ENCODE peak calls at places on chromosome 11, in four cellular contexts. One of them, this sample, is unnamed.

GRCh38 chr11:120801801-120802689 is 221.9 kb upstream of the TBCEL start:
- DNase-seq in ovary: peak; percentile 80
- DNase-seq in stomach: peak; percentile 68
- DNase-seq in lung: peak; percentile 59
- DNase-seq in this sample: peak; percentile 58

GRCh38 chr11:36311926-36312592 is 16.0 kb downstream of the PRR5L start:
- DNase-seq in lung: no peak
- DNase-seq in ovary: no peak
- DNase-seq in stomach: no peak
- DNase-seq in this sample: no peak

GRCh38 chr11:15989685-15990084 is 366.7 kb downstream of the SOX6 start:
- DNase-seq in lung: no peak
- DNase-seq in stomach: no peak
- DNase-seq in ovary: no peak
- DNase-seq in this sample: no peak

GRCh38 chr11:95501761-95502266 is 270.8 kb upstream of the SESN3 start:
- DNase-seq in ovary: no peak
- DNase-seq in stomach: no peak
- DNase-seq in lung: no peak
- DNase-seq in this sample: no peak

GRCh38 chr11:69371731-69372588 is 78.0 kb downstream of the MYEOV start:
- DNase-seq in ovary: peak; percentile 4
- DNase-seq in stomach: peak; percentile 19
- DNase-seq in lung: peak; percentile 23
- DNase-seq in this sample: peak; percentile 4

GRCh38 chr11:111982019-111982464 is 43.2 kb upstream of the DLAT start:
- DNase-seq in lung: peak; percentile 82
- DNase-seq in stomach: peak; percentile 88
- DNase-seq in ovary: peak; percentile 52
- DNase-seq in this sample: peak; percentile 39

GRCh38 chr11:71169328-71169727 is 83.0 kb downstream of the SHANK2 start:
- DNase-seq in stomach: no peak
- DNase-seq in ovary: no peak
- DNase-seq in lung: no peak
- DNase-seq in this sample: no peak

GRCh38 chr11:78577495-78577894 is 2.8 kb upstream of the NARS2 start:
- DNase-seq in stomach: no peak
- DNase-seq in ovary: no peak
- DNase-seq in lung: no peak
- DNase-seq in this sample: no peak

GRCh38 chr11:74011360-74012071 is 2.6 kb upstream of the UCP3 start:
- DNase-seq in lung: no peak
- DNase-seq in stomach: no peak
- DNase-seq in ovary: no peak
- DNase-seq in this sample: peak; percentile 34

GRCh38 chr11:34111722-34112270 is 6.4 kb downstream of the NAT10 start:
- DNase-seq in lung: no peak
- DNase-seq in stomach: no peak
- DNase-seq in ovary: no peak
- DNase-seq in this sample: no peak

GRCh38 chr11:88174627-88175003 is 628 bp downstream of the RAB38 start:
- DNase-seq in stomach: peak; percentile 73
- DNase-seq in lung: peak; percentile 67
- DNase-seq in ovary: peak; percentile 52
- DNase-seq in this sample: no peak

GRCh38 chr11:134361241-134361640 is 29.5 kb downstream of the GLB1L2 start:
- DNase-seq in ovary: no peak
- DNase-seq in stomach: no peak
- DNase-seq in lung: no peak
- DNase-seq in this sample: no peak

GRCh38 chr11:93515438-93515837 is 27.8 kb downstream of the SMCO4 start:
- DNase-seq in lung: no peak
- DNase-seq in ovary: no peak
- DNase-seq in stomach: no peak
- DNase-seq in this sample: no peak

GRCh38 chr11:124863137-124863825 is 2.0 kb upstream of the ROBO3 start:
- DNase-seq in lung: peak; percentile 62
- DNase-seq in ovary: peak; percentile 41
- DNase-seq in stomach: peak; percentile 56
- DNase-seq in this sample: no peak

GRCh38 chr11:43567396-43567975 is 113.1 kb upstream of the HSD17B12 start:
- DNase-seq in stomach: no peak
- DNase-seq in ovary: no peak
- DNase-seq in lung: no peak
- DNase-seq in this sample: no peak

GRCh38 chr11:77172666-77172982 is 44.6 kb downstream of the MYO7A start:
- DNase-seq in stomach: no peak
- DNase-seq in ovary: no peak
- DNase-seq in lung: no peak
- DNase-seq in this sample: no peak
- H3K4me1 ChIP-seq in stomach: no peaks in the 10 kb centered on the region
- H3K4me1 ChIP-seq in ovary: no peaks in the 10 kb centered on the region
- H3K4me1 ChIP-seq in lung: peaks cover 8% of the 10 kb centered on the region
- H3K4me1 ChIP-seq in this sample: no peaks in the 10 kb centered on the region

GRCh38 chr11:12390687-12391110 is 13.3 kb downstream of the PARVA start:
- DNase-seq in ovary: no peak
- DNase-seq in lung: no peak
- DNase-seq in stomach: no peak
- DNase-seq in this sample: no peak

GRCh38 chr11:12390258-12390657 is 12.9 kb downstream of the PARVA start:
- DNase-seq in ovary: no peak
- DNase-seq in lung: no peak
- DNase-seq in stomach: no peak
- DNase-seq in this sample: no peak

GRCh38 chr11:12394601-12395000 is 17.2 kb downstream of the PARVA start:
- DNase-seq in lung: no peak
- DNase-seq in ovary: no peak
- DNase-seq in stomach: no peak
- DNase-seq in this sample: no peak

GRCh38 chr11:12393691-12394090 is 16.3 kb downstream of the PARVA start:
- DNase-seq in stomach: no peak
- DNase-seq in lung: no peak
- DNase-seq in ovary: no peak
- DNase-seq in this sample: no peak

DNA sequence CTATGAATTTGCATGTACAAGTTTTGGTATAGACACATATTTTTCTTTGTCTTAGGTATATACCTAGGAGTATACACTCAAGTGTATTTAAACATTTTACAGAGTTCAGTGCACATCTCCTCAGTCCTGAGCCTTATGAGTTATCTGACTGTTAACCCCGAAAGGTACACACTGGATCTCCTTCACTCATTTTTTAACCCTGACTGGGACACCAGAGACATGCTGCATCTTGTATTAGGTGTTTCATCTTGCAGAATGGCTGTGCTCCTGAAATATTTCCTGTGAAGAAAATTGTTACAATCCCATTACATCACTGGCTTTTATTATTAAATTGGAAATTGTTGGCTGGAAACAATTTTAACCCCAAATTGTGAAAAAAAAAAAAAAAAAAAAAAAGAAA is 15.3 kb downstream of the PARVA start:
- DNase-seq in stomach: no peak
- DNase-seq in ovary: no peak
- DNase-seq in lung: no peak
- DNase-seq in this sample: no peak
- H3K27ac ChIP-seq in stomach: no peak overlapping the region
- H3K27ac ChIP-seq in ovary: no peak overlapping the region
- H3K27ac ChIP-seq in lung: no peak overlapping the region
- H3K27ac ChIP-seq in this sample: no peak overlapping the region

DNA sequence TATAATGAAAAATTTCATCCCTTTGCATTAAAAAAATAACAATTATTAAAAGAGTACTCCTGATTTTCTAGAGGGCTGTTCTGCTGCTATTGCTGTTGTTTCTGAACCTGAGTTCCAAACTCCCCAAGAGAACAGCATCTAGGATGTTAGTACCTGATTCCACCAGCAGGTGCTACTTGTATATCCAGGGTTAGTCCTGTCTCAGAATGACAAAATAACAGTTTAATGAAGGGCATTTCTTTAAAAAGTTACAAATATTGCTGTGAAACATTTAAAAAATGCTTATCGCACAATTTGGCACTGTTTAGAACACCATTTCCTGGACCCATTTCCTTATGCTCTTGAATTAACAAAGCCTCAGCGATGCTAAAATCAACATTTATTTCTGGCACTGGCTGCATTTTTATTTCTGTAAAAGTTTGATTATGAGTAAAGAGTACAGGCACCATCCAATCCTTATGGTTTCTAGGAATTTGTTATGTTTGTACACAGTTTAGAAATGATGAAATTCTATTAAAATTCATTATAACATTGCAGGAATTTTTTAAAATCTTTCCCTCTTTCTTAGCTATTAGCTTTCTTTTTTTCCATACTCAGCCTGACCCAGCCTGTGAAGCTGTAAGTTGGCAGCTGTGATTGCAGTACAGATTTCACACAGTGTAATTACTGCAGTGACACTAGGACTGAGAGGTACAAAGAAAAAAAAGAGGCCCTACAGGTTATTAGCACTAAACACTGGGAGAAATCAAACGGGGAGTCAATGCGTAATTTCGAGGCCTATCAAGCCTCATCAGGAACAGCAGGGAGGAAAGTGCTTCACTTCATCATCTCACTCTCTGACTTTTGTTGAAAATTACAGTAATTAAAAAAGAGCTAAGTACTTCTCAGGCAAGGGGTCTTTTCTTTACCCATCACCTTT is 208.8 kb downstream of the DCDC1 start:
- DNase-seq in stomach: no peak
- DNase-seq in ovary: no peak
- DNase-seq in lung: no peak
- DNase-seq in this sample: no peak
- TF ChIP-seq CTCF in stomach: no peak
- TF ChIP-seq CTCF in ovary: no peak
- TF ChIP-seq CTCF in lung: no peak
- TF ChIP-seq CTCF in this sample: no peak

GRCh38 chr11:12175694-12176241 is 65.4 kb downstream of the MICAL2 start:
- DNase-seq in stomach: no peak
- DNase-seq in lung: no peak
- DNase-seq in ovary: no peak
- DNase-seq in this sample: no peak

GRCh38 chr11:12179521-12179920 is 69.1 kb downstream of the MICAL2 start:
- DNase-seq in ovary: no peak
- DNase-seq in lung: no peak
- DNase-seq in stomach: no peak
- DNase-seq in this sample: no peak

GRCh38 chr11:12180257-12181205 is 70.1 kb downstream of the MICAL2 start:
- DNase-seq in lung: no peak
- DNase-seq in stomach: no peak
- DNase-seq in ovary: no peak
- DNase-seq in this sample: no peak

GRCh38 chr11:12177739-12178338 is 67.4 kb downstream of the MICAL2 start:
- DNase-seq in lung: no peak
- DNase-seq in ovary: no peak
- DNase-seq in stomach: no peak
- DNase-seq in this sample: no peak

DNA sequence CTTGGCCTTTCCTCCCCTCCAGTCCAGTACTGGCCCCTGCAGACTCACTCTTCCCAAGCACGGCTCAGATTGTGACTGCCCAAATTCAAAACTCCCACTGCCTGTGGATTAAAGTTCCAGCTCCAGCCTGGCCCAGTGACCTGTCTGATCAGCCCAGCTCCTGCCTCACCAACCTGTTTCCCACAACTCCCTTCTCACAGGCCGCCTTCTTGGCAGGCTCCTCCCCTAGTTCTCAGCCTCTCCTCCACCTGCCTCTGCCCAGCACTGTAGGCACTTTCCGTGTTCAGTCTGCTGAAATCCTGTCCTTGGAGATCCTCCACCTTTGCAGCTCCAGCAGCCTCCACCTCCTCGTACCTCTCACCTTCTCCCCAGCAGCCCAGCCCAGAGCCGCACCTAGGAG is 68.6 kb downstream of the MICAL2 start:
- DNase-seq in stomach: peak; percentile 79
- DNase-seq in lung: peak; percentile 68
- DNase-seq in ovary: no peak
- DNase-seq in this sample: no peak
- H3K4me1 ChIP-seq in stomach: peaks cover 10% of the 10 kb centered on the region
- H3K4me1 ChIP-seq in lung: peaks cover 12% of the 10 kb centered on the region
- H3K4me1 ChIP-seq in ovary: peaks cover 5% of the 10 kb centered on the region
- H3K4me1 ChIP-seq in this sample: no peaks in the 10 kb centered on the region

GRCh38 chr11:46055371-46055770 is 65.9 kb downstream of the PHF21A start:
- DNase-seq in ovary: no peak
- DNase-seq in lung: no peak
- DNase-seq in stomach: no peak
- DNase-seq in this sample: no peak
- H3K27ac ChIP-seq in ovary: no peak overlapping the region
- H3K27ac ChIP-seq in lung: no peak overlapping the region
- H3K27ac ChIP-seq in stomach: no peak overlapping the region
- H3K27ac ChIP-seq in this sample: no peak overlapping the region

GRCh38 chr11:6746626-6747025 is 25.1 kb downstream of the OR2AG2 start:
- DNase-seq in stomach: no peak
- DNase-seq in lung: no peak
- DNase-seq in ovary: no peak
- DNase-seq in this sample: no peak

GRCh38 chr11:6747097-6747662 is 24.6 kb downstream of the OR2AG2 start:
- DNase-seq in stomach: no peak
- DNase-seq in lung: no peak
- DNase-seq in ovary: no peak
- DNase-seq in this sample: no peak

GRCh38 chr11:6745465-6746015 is 26.2 kb downstream of the OR2AG2 start:
- DNase-seq in ovary: no peak
- DNase-seq in lung: no peak
- DNase-seq in stomach: no peak
- DNase-seq in this sample: no peak

GRCh38 chr11:6746086-6746618 is 25.6 kb downstream of the OR2AG2 start:
- DNase-seq in ovary: no peak
- DNase-seq in stomach: peak; percentile 28
- DNase-seq in lung: no peak
- DNase-seq in this sample: peak; percentile 26

GRCh38 chr11:6745018-6745417 is 26.8 kb downstream of the OR2AG2 start:
- DNase-seq in ovary: no peak
- DNase-seq in lung: no peak
- DNase-seq in stomach: no peak
- DNase-seq in this sample: no peak
- TF ChIP-seq CTCF in ovary: no peak
- TF ChIP-seq CTCF in lung: no peak
- TF ChIP-seq CTCF in stomach: no peak
- TF ChIP-seq CTCF in this sample: no peak